ENCODE peak calls at places on chromosome 12, in nine cellular contexts. One of them, this sample, is unnamed.

GRCh38 chr12:130701402-130701744 is 14.7 kb downstream of the RIMBP2 start:
- DNase-seq in MM.1S: no peak
- DNase-seq in astrocyte of the spinal cord: no peak
- DNase-seq in fibroblast of pulmonary artery: no peak
- DNase-seq in mucosa of descending colon: no peak
- DNase-seq in gastrocnemius medialis: no peak
- DNase-seq in coronary artery: no peak
- DNase-seq in Panc1: no peak
- DNase-seq in heart left ventricle: no peak
- DNase-seq in this sample: no peak

GRCh38 chr12:131356485-131356884 is 354.4 kb upstream of the SFSWAP start:
- DNase-seq in MM.1S: no peak
- DNase-seq in astrocyte of the spinal cord: no peak
- DNase-seq in fibroblast of pulmonary artery: no peak
- DNase-seq in mucosa of descending colon: no peak
- DNase-seq in gastrocnemius medialis: no peak
- DNase-seq in coronary artery: peak
- DNase-seq in Panc1: no peak
- DNase-seq in heart left ventricle: no peak
- DNase-seq in this sample: no peak

GRCh38 chr12:62291888-62292760 is 31.9 kb downstream of the USP15 start:
- DNase-seq in MM.1S: no peak
- DNase-seq in astrocyte of the spinal cord: peak
- DNase-seq in fibroblast of pulmonary artery: no peak
- DNase-seq in mucosa of descending colon: no peak
- DNase-seq in gastrocnemius medialis: no peak
- DNase-seq in coronary artery: no peak
- DNase-seq in Panc1: no peak
- DNase-seq in heart left ventricle: no peak
- DNase-seq in this sample: peak

GRCh38 chr12:6407206-6407954 is 23.4 kb downstream of the LTBR start:
- DNase-seq in MM.1S: no peak
- DNase-seq in astrocyte of the spinal cord: no peak
- DNase-seq in fibroblast of pulmonary artery: no peak
- DNase-seq in mucosa of descending colon: no peak
- DNase-seq in gastrocnemius medialis: no peak
- DNase-seq in coronary artery: no peak
- DNase-seq in Panc1: no peak
- DNase-seq in heart left ventricle: no peak
- DNase-seq in this sample: no peak

GRCh38 chr12:105449406-105449805 is 118.9 kb downstream of the C12orf75 start:
- DNase-seq in MM.1S: no peak
- DNase-seq in astrocyte of the spinal cord: no peak
- DNase-seq in fibroblast of pulmonary artery: no peak
- DNase-seq in mucosa of descending colon: no peak
- DNase-seq in gastrocnemius medialis: no peak
- DNase-seq in coronary artery: no peak
- DNase-seq in Panc1: no peak
- DNase-seq in heart left ventricle: no peak
- DNase-seq in this sample: no peak

GRCh38 chr12:13609874-13610273 is 371.5 kb downstream of the GRIN2B start:
- DNase-seq in MM.1S: no peak
- DNase-seq in astrocyte of the spinal cord: no peak
- DNase-seq in fibroblast of pulmonary artery: no peak
- DNase-seq in mucosa of descending colon: no peak
- DNase-seq in gastrocnemius medialis: no peak
- DNase-seq in coronary artery: no peak
- DNase-seq in Panc1: no peak
- DNase-seq in heart left ventricle: no peak
- DNase-seq in this sample: no peak

GRCh38 chr12:24991209-24992049 is 42.5 kb upstream of the BCAT1 start:
- DNase-seq in MM.1S: peak
- DNase-seq in astrocyte of the spinal cord: peak
- DNase-seq in fibroblast of pulmonary artery: peak
- DNase-seq in mucosa of descending colon: peak
- DNase-seq in gastrocnemius medialis: no peak
- DNase-seq in coronary artery: no peak
- DNase-seq in Panc1: peak
- DNase-seq in heart left ventricle: no peak
- DNase-seq in this sample: peak

GRCh38 chr12:108801736-108802665 is 55.4 kb downstream of the SSH1 start:
- DNase-seq in MM.1S: no peak
- DNase-seq in astrocyte of the spinal cord: peak
- DNase-seq in fibroblast of pulmonary artery: peak
- DNase-seq in mucosa of descending colon: no peak
- DNase-seq in gastrocnemius medialis: peak
- DNase-seq in coronary artery: no peak
- DNase-seq in Panc1: no peak
- DNase-seq in heart left ventricle: peak
- DNase-seq in this sample: no peak

GRCh38 chr12:50057000-50057841 is at the start of gene ASIC1:
- DNase-seq in MM.1S: peak
- DNase-seq in astrocyte of the spinal cord: peak
- DNase-seq in fibroblast of pulmonary artery: peak
- DNase-seq in mucosa of descending colon: peak
- DNase-seq in gastrocnemius medialis: no peak
- DNase-seq in coronary artery: no peak
- DNase-seq in Panc1: no peak
- DNase-seq in heart left ventricle: peak
- DNase-seq in this sample: peak

GRCh38 chr12:78916845-78917480 is 52.4 kb downstream of the SYT1 start:
- DNase-seq in MM.1S: no peak
- DNase-seq in astrocyte of the spinal cord: peak
- DNase-seq in fibroblast of pulmonary artery: peak
- DNase-seq in mucosa of descending colon: no peak
- DNase-seq in gastrocnemius medialis: no peak
- DNase-seq in coronary artery: no peak
- DNase-seq in Panc1: no peak
- DNase-seq in heart left ventricle: no peak
- DNase-seq in this sample: peak

GRCh38 chr12:62618948-62619347 is 152.3 kb downstream of the MON2 start:
- DNase-seq in MM.1S: no peak
- DNase-seq in astrocyte of the spinal cord: no peak
- DNase-seq in fibroblast of pulmonary artery: no peak
- DNase-seq in mucosa of descending colon: no peak
- DNase-seq in gastrocnemius medialis: no peak
- DNase-seq in coronary artery: no peak
- DNase-seq in Panc1: no peak
- DNase-seq in heart left ventricle: no peak
- DNase-seq in this sample: no peak

GRCh38 chr12:124910561-124911478 is 3.6 kb downstream of the UBC start:
- DNase-seq in MM.1S: no peak
- DNase-seq in astrocyte of the spinal cord: no peak
- DNase-seq in fibroblast of pulmonary artery: peak
- DNase-seq in mucosa of descending colon: no peak
- DNase-seq in gastrocnemius medialis: no peak
- DNase-seq in coronary artery: no peak
- DNase-seq in Panc1: no peak
- DNase-seq in heart left ventricle: no peak
- DNase-seq in this sample: peak

GRCh38 chr12:10184261-10184843 is 5.5 kb downstream of the TMEM52B start:
- DNase-seq in MM.1S: no peak
- DNase-seq in astrocyte of the spinal cord: peak
- DNase-seq in fibroblast of pulmonary artery: peak
- DNase-seq in mucosa of descending colon: no peak
- DNase-seq in gastrocnemius medialis: no peak
- DNase-seq in coronary artery: no peak
- DNase-seq in Panc1: no peak
- DNase-seq in heart left ventricle: no peak
- DNase-seq in this sample: peak

GRCh38 chr12:15827136-15827535 is 37.9 kb upstream of the EPS8 start:
- DNase-seq in MM.1S: no peak
- DNase-seq in astrocyte of the spinal cord: no peak
- DNase-seq in fibroblast of pulmonary artery: no peak
- DNase-seq in mucosa of descending colon: no peak
- DNase-seq in gastrocnemius medialis: no peak
- DNase-seq in coronary artery: no peak
- DNase-seq in Panc1: no peak
- DNase-seq in heart left ventricle: no peak
- DNase-seq in this sample: no peak

GRCh38 chr12:112005419-112006395 is 7.3 kb downstream of the TMEM116 start:
- DNase-seq in MM.1S: no peak
- DNase-seq in astrocyte of the spinal cord: no peak
- DNase-seq in fibroblast of pulmonary artery: no peak
- DNase-seq in mucosa of descending colon: peak
- DNase-seq in gastrocnemius medialis: no peak
- DNase-seq in coronary artery: no peak
- DNase-seq in Panc1: no peak
- DNase-seq in heart left ventricle: no peak
- DNase-seq in this sample: peak

GRCh38 chr12:2016862-2017723 is 12.8 kb upstream of the DCP1B start:
- DNase-seq in MM.1S: no peak
- DNase-seq in astrocyte of the spinal cord: no peak
- DNase-seq in fibroblast of pulmonary artery: no peak
- DNase-seq in mucosa of descending colon: no peak
- DNase-seq in gastrocnemius medialis: no peak
- DNase-seq in coronary artery: no peak
- DNase-seq in Panc1: no peak
- DNase-seq in heart left ventricle: no peak
- DNase-seq in this sample: no peak

GRCh38 chr12:19382111-19382526 is 57.2 kb upstream of the AEBP2 start:
- DNase-seq in MM.1S: peak
- DNase-seq in astrocyte of the spinal cord: peak
- DNase-seq in fibroblast of pulmonary artery: peak
- DNase-seq in mucosa of descending colon: no peak
- DNase-seq in gastrocnemius medialis: no peak
- DNase-seq in coronary artery: no peak
- DNase-seq in Panc1: no peak
- DNase-seq in heart left ventricle: no peak
- DNase-seq in this sample: peak

GRCh38 chr12:118436986-118437385 is 60.6 kb downstream of the SUDS3 start:
- DNase-seq in MM.1S: no peak
- DNase-seq in astrocyte of the spinal cord: peak
- DNase-seq in fibroblast of pulmonary artery: peak
- DNase-seq in mucosa of descending colon: no peak
- DNase-seq in gastrocnemius medialis: no peak
- DNase-seq in coronary artery: no peak
- DNase-seq in Panc1: no peak
- DNase-seq in heart left ventricle: no peak
- DNase-seq in this sample: no peak
- TF ChIP-seq CTCF in MM.1S: no peak
- TF ChIP-seq CTCF in astrocyte of the spinal cord: no peak
- TF ChIP-seq CTCF in fibroblast of pulmonary artery: no peak
- TF ChIP-seq CTCF in mucosa of descending colon: no peak
- TF ChIP-seq CTCF in gastrocnemius medialis: no peak
- TF ChIP-seq CTCF in coronary artery: no peak
- TF ChIP-seq CTCF in Panc1: no peak
- TF ChIP-seq CTCF in heart left ventricle: no peak
- TF ChIP-seq CTCF in this sample: no peak

DNA sequence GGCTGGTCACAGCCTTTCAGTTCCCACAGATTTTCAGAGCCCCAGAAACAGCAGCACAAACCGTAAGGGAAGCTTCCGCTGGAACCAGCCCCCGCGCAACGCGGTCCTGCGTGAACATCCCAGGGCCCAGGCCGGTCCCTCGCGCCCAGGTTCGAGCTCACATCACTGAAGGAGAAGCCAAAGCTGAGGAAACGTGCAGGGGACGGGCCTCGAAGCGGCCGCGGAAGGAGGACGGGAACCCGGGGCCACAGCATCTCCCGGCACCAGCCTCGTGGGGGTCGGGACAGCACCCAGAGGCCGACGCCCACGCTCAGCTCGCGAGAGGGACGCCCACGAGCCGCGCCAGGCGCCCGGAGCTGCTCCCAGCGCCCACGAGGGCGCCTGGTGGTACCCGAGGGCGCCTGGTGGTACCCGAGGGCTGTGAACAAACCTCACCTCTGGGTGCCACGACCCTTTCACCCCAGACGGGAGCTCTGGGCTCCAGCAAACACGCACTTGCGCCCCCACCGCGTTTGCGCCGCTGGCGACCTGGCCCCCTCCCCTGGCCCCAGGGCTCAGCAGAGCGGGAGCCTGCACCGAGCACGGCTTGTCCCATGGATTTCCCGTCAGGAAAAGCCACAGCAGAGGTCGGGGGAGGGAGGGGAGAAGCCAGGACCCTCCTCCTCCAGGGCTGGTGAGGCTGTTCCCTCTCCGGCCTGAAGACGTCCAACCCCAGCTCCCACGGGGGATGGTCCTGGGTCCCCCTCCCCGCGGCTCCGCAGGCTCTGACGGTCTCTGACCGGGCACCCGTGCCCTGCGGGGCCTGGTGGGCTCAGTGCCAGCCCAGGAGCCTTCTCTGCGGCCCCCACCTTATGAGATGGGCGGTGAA is 6.9 kb downstream of the LRCOL1 start:
- DNase-seq in MM.1S: no peak
- DNase-seq in astrocyte of the spinal cord: no peak
- DNase-seq in fibroblast of pulmonary artery: no peak
- DNase-seq in mucosa of descending colon: no peak
- DNase-seq in gastrocnemius medialis: no peak
- DNase-seq in coronary artery: no peak
- DNase-seq in Panc1: no peak
- DNase-seq in heart left ventricle: peak
- DNase-seq in this sample: no peak
- H3K4me3 ChIP-seq in MM.1S: no peak
- H3K4me3 ChIP-seq in astrocyte of the spinal cord: no peak
- H3K4me3 ChIP-seq in fibroblast of pulmonary artery: no peak
- H3K4me3 ChIP-seq in mucosa of descending colon: no peak
- H3K4me3 ChIP-seq in gastrocnemius medialis: peak
- H3K4me3 ChIP-seq in coronary artery: peak
- H3K4me3 ChIP-seq in Panc1: no peak
- H3K4me3 ChIP-seq in heart left ventricle: peak
- H3K4me3 ChIP-seq in this sample: no peak

DNA sequence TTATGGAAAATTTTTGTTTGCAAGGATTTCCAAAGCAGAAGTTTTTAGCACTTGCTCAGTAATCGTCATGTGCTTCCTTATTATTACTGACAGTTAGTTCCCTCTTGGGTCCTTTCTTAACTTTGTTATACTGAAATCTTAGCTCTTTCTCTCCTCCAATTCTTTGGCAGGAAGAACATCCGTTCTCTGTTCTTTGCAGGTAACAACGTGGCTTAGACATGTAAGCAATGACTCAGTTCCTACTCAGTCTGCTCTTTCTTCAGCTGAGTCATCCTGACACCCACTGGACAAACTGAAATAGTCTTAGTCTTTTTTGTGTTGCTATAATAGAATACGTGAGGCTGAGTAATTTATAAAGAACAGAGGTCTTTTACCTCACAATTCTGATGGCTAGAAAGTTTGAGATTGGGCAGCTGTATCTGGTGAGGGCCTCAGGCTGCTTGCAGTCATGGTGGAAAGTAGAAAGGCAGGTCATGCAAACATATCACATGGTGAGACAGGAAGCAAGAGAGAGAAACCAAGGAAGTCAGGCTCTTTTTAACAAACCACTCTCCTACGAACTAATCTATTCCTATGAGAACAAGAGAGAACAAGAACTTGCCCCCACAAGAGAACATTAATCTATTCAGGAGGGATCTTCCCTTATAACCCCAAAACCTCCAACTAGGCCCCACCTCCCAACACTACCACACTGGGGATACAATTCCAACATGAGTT is 49.2 kb downstream of the TESPA1 start:
- DNase-seq in MM.1S: no peak
- DNase-seq in astrocyte of the spinal cord: peak
- DNase-seq in fibroblast of pulmonary artery: peak
- DNase-seq in mucosa of descending colon: peak
- DNase-seq in gastrocnemius medialis: no peak
- DNase-seq in coronary artery: no peak
- DNase-seq in Panc1: peak
- DNase-seq in heart left ventricle: no peak
- DNase-seq in this sample: peak
- TF ChIP-seq CTCF in MM.1S: no peak
- TF ChIP-seq CTCF in astrocyte of the spinal cord: peak
- TF ChIP-seq CTCF in fibroblast of pulmonary artery: no peak
- TF ChIP-seq CTCF in mucosa of descending colon: no peak
- TF ChIP-seq CTCF in gastrocnemius medialis: no peak
- TF ChIP-seq CTCF in coronary artery: no peak
- TF ChIP-seq CTCF in Panc1: no peak
- TF ChIP-seq CTCF in heart left ventricle: no peak
- TF ChIP-seq CTCF in this sample: no peak

GRCh38 chr12:102062419-102062806 is 622 bp upstream of the WASHC3 start:
- DNase-seq in MM.1S: no peak
- DNase-seq in astrocyte of the spinal cord: no peak
- DNase-seq in fibroblast of pulmonary artery: no peak
- DNase-seq in mucosa of descending colon: no peak
- DNase-seq in gastrocnemius medialis: no peak
- DNase-seq in coronary artery: no peak
- DNase-seq in Panc1: no peak
- DNase-seq in heart left ventricle: no peak
- DNase-seq in this sample: no peak
- H3K4me3 ChIP-seq in MM.1S: peak
- H3K4me3 ChIP-seq in astrocyte of the spinal cord: peak
- H3K4me3 ChIP-seq in fibroblast of pulmonary artery: peak
- H3K4me3 ChIP-seq in mucosa of descending colon: no peak
- H3K4me3 ChIP-seq in gastrocnemius medialis: peak
- H3K4me3 ChIP-seq in coronary artery: peak
- H3K4me3 ChIP-seq in Panc1: peak
- H3K4me3 ChIP-seq in heart left ventricle: no peak
- H3K4me3 ChIP-seq in this sample: no peak